ENCODE peak calls at places on chromosomes 2 and 18, in seven cellular contexts. L is NCI-H774; S is colonic mucosa; Z is heart left ventricle; R is stimulated activated CD4-positive, alpha-beta T cell treated with anti-CD3 and anti-CD28 coated beads, Interleukin-4, amount 100 ng/mL, for 1 hour; G is AML-193; V is frontal cortex. Q is an unnamed sample.
A peak's percentile ranks its signal among the peaks of the same experiment; 100 is the strongest.

GRCh38 chr2:210190345-210190744 is 19.1 kb upstream of the KANSL1L start:
- DNase-seq in R (no peak), S (no peak), L (no peak), G (no peak), Z (no peak), V (no peak), Q (no peak)

GRCh38 chr2:71498261-71498701 is 44.9 kb downstream of the DYSF start:
- DNase-seq in L (no peak), R (no peak), V (no peak), Z (no peak), G (no peak), S (no peak), Q (no peak)

GRCh38 chr2:109660046-109660860 is 46.1 kb downstream of the SOWAHC start:
- DNase-seq in R (no peak), Z (no peak), S (no peak), V (no peak), G (no peak), L (no peak), Q (no peak)

GRCh38 chr2:214730248-214730647 is 79.2 kb downstream of the BARD1 start:
- DNase-seq in S (no peak), V (no peak), G (no peak), R (no peak), Z (no peak), L (no peak), Q (no peak)

GRCh38 chr2:28510184-28510583 is 14.3 kb downstream of the PLB1 start:
- DNase-seq in L (no peak), V (no peak), S (no peak), G (no peak), R (no peak), Z (peak; percentile 32), Q (peak; percentile 42)

GRCh38 chr2:189252991-189253680 is 73.6 kb upstream of the COL5A2 start:
- DNase-seq in R (no peak), V (no peak), G (no peak), Z (no peak), S (peak; percentile 28), L (no peak), Q (no peak)

GRCh38 chr2:14072338-14072737 is 560.2 kb upstream of the LRATD1 start:
- DNase-seq in V (no peak), R (no peak), Z (no peak), L (no peak), S (no peak), G (peak; percentile 46), Q (no peak)

GRCh38 chr2:196205891-196206408 is 34.6 kb upstream of the STK17B start:
- DNase-seq in V (no peak), G (peak; percentile 79), R (no peak), Z (peak; percentile 25), S (no peak), L (no peak), Q (no peak)

GRCh38 chr2:128645631-128646030 is 327.0 kb upstream of the HS6ST1 start:
- DNase-seq in R (no peak), Z (no peak), V (no peak), S (no peak), L (no peak), G (no peak), Q (no peak)

GRCh38 chr2:1743396-1744150 is 742 bp downstream of the PXDN start:
- DNase-seq in R (no peak), G (no peak), Z (no peak), L (no peak), S (no peak), V (peak; percentile 54), Q (peak; percentile 39)

GRCh38 chr18:36501100-36501499 is 203.6 kb downstream of the FHOD3 start:
- DNase-seq in G (no peak), L (no peak), S (no peak), R (no peak), Z (no peak), V (no peak), Q (no peak)

GRCh38 chr2:120853294-120854013 is 117.8 kb downstream of the GLI2 start:
- DNase-seq in G (no peak), V (no peak), L (no peak), S (no peak), R (no peak), Z (no peak), Q (no peak)

GRCh38 chr2:70686577-70687460 is 81.2 kb downstream of the ADD2 start:
- DNase-seq in R (peak; percentile 22), L (no peak), V (peak; percentile 36), Z (peak; percentile 25), G (peak; percentile 53), S (no peak), Q (peak; percentile 32)

GRCh38 chr18:55116855-55117254 is 157.6 kb upstream of the CCDC68 start:
- DNase-seq in Z (no peak), G (no peak), R (no peak), L (no peak), V (no peak), S (no peak), Q (no peak)

GRCh38 chr2:21438949-21439348 is 315.2 kb downstream of the TDRD15 start:
- DNase-seq in S (no peak), G (no peak), V (no peak), Z (no peak), R (no peak), L (no peak), Q (no peak)

GRCh38 chr18:9535430-9535972 is 60.2 kb downstream of the RALBP1 start:
- DNase-seq in S (no peak), R (no peak), V (no peak), L (no peak), G (no peak), Z (no peak), Q (no peak)

GRCh38 chr2:165874445-165875039 is 79.0 kb downstream of the TTC21B start:
- DNase-seq in R (no peak), L (peak; percentile 66), S (peak; percentile 26), V (no peak), Z (no peak), G (peak; percentile 76), Q (no peak)

GRCh38 chr2:58709687-58710354 is 468.7 kb upstream of the FANCL start:
- DNase-seq in S (no peak), G (no peak), L (no peak), Z (no peak), V (no peak), R (no peak), Q (no peak)

GRCh38 chr18:42442661-42443060 is 487.6 kb downstream of the PIK3C3 start:
- DNase-seq in G (no peak), V (no peak), Z (no peak), R (no peak), L (no peak), S (no peak), Q (no peak)

GRCh38 chr18:44859263-44859662 is 178.6 kb downstream of the SETBP1 start:
- DNase-seq in V (no peak), R (no peak), S (no peak), G (no peak), L (no peak), Z (no peak), Q (no peak)

GRCh38 chr2:95552911-95553310 is 38.9 kb upstream of the TRIM43 start:
- DNase-seq in S (no peak), G (no peak), R (no peak), Z (no peak), V (no peak), L (no peak), Q (peak; percentile 62)

GRCh38 chr2:25401307-25402021 is 59.7 kb upstream of the DNMT3A start:
- DNase-seq in R (no peak), V (no peak), S (no peak), Z (no peak), L (peak; percentile 64), G (no peak), Q (no peak)

GRCh38 chr2:54570321-54570881 is 114.3 kb downstream of the SPTBN1 start:
- DNase-seq in V (no peak), R (no peak), S (no peak), G (no peak), L (no peak), Z (no peak), Q (no peak)

GRCh38 chr2:12048551-12048950 is 302.1 kb downstream of the LPIN1 start:
- DNase-seq in S (no peak), Z (no peak), V (no peak), L (no peak), R (no peak), G (no peak), Q (no peak)

GRCh38 chr2:26567534-26567933 is 73.6 kb downstream of the CIB4 start:
- DNase-seq in L (no peak), V (no peak), Z (no peak), S (no peak), G (no peak), R (no peak), Q (peak; percentile 1)

GRCh38 chr2:46950314-46950713 is 34.7 kb upstream of the MCFD2 start:
- DNase-seq in S (no peak), Z (no peak), G (no peak), R (no peak), L (no peak), V (no peak), Q (no peak)

GRCh38 chr2:38460313-38460712 is 83.2 kb upstream of the ATL2 start:
- DNase-seq in L (no peak), V (no peak), S (peak; percentile 20), G (no peak), Z (no peak), R (no peak), Q (no peak)

GRCh38 chr2:229407170-229407569 is 136.1 kb upstream of the PID1 start:
- DNase-seq in V (peak; percentile 30), R (no peak), L (peak; percentile 24), S (peak; percentile 53), G (no peak), Z (peak; percentile 48), Q (peak; percentile 58)

GRCh38 chr2:61959381-61960293 is 54.2 kb downstream of the COMMD1 start:
- DNase-seq in S (peak; percentile 64), R (no peak), Z (no peak), V (no peak), L (no peak), G (no peak), Q (no peak)

GRCh38 chr2:150681120-150681796 is 193.8 kb upstream of the RND3 start:
- DNase-seq in R (no peak), S (no peak), V (no peak), L (no peak), G (no peak), Z (no peak), Q (no peak)

GRCh38 chr18:63148449-63149199 is 170.9 kb downstream of the BCL2 start:
- DNase-seq in G (no peak), R (no peak), S (no peak), V (no peak), Z (no peak), L (peak; percentile 22), Q (peak; percentile 48)

GRCh38 chr2:147860009-147860408 is 15.2 kb downstream of the ACVR2A start:
- DNase-seq in V (no peak), S (no peak), G (no peak), R (no peak), L (no peak), Z (no peak), Q (no peak)

GRCh38 chr2:239186516-239186915 is 214.3 kb downstream of the HDAC4 start:
- DNase-seq in G (no peak), L (no peak), Z (peak; percentile 8), S (no peak), V (no peak), R (no peak), Q (no peak)